ENCODE peak calls at places on chromosomes 12 and 14, in five cellular contexts. H, T, S, X and J are unnamed samples.
A peak's percentile ranks its signal among the peaks of the same experiment; 100 is the strongest.

GRCh38 chr14:68401855-68402254 is 391.0 kb downstream of the ZFP36L1 start:
- DNase-seq in H (no peak), T (no peak), S (no peak), X (no peak), J (peak; percentile 61)

GRCh38 chr12:117027251-117028086 is 71.7 kb downstream of the TESC start:
- DNase-seq in H (peak; percentile 13), T (no peak), S (no peak), X (no peak), J (no peak)

GRCh38 chr14:85205875-85206274 is 324.1 kb upstream of the FLRT2 start:
- DNase-seq in H (no peak), T (no peak), S (no peak), X (no peak), J (no peak)

GRCh38 chr14:61503167-61503801 is 181.9 kb downstream of the PRKCH start:
- DNase-seq in H (no peak), T (no peak), S (peak; percentile 57), X (no peak), J (peak; percentile 53)

GRCh38 chr12:87270894-87271293 is 758.3 kb downstream of the C12orf50 start:
- DNase-seq in H (no peak), T (no peak), S (no peak), X (no peak), J (no peak)

GRCh38 chr12:76714861-76715260 is 49.1 kb upstream of the ZDHHC17 start:
- DNase-seq in H (no peak), T (no peak), S (no peak), X (no peak), J (no peak)

GRCh38 chr12:8996682-8997405 is 7.5 kb downstream of the KLRG1 start:
- DNase-seq in H (peak; percentile 47), T (no peak), S (no peak), X (peak; percentile 9), J (peak; percentile 58)

GRCh38 chr14:72636094-72636493 is 257.8 kb downstream of the DPF3 start:
- DNase-seq in H (no peak), T (no peak), S (no peak), X (no peak), J (no peak)

GRCh38 chr14:98489115-98489514 is 782.9 kb downstream of the BCL11B start:
- DNase-seq in H (no peak), T (no peak), S (no peak), X (no peak), J (no peak)

GRCh38 chr12:80100566-80100965 is 1.2 kb downstream of the OTOGL start:
- DNase-seq in H (no peak), T (no peak), S (no peak), X (peak; percentile 15), J (no peak)

GRCh38 chr14:101721951-101722661 is 39.4 kb upstream of the PPP2R5C start:
- DNase-seq in H (no peak), T (no peak), S (no peak), X (peak; percentile 5), J (peak; percentile 25)

GRCh38 chr14:80965041-80965440 is 9.6 kb downstream of the TSHR start:
- DNase-seq in H (no peak), T (no peak), S (no peak), X (no peak), J (no peak)

GRCh38 chr12:47299586-47299985 is 219.8 kb upstream of the AMIGO2 start:
- DNase-seq in H (no peak), T (no peak), S (no peak), X (no peak), J (no peak)

GRCh38 chr14:99756796-99757195 is 36.4 kb upstream of the EML1 start:
- DNase-seq in H (no peak), T (no peak), S (no peak), X (no peak), J (no peak)

GRCh38 chr14:100708349-100709217 is 18.1 kb upstream of the DLK1 start:
- DNase-seq in H (peak; percentile 88), T (no peak), S (no peak), X (no peak), J (no peak)

GRCh38 chr12:80622271-80622670 is 85.2 kb upstream of the MYF6 start:
- DNase-seq in H (no peak), T (no peak), S (no peak), X (no peak), J (no peak)

GRCh38 chr12:29616664-29617409 is 119.4 kb upstream of the OVCH1 start:
- DNase-seq in H (no peak), T (no peak), S (no peak), X (peak; percentile 28), J (no peak)

GRCh38 chr14:42715316-42715715 is 1108.6 kb downstream of the LRFN5 start:
- DNase-seq in H (no peak), T (no peak), S (no peak), X (no peak), J (no peak)

GRCh38 chr14:75711796-75712211 is 50.8 kb downstream of the TTLL5 start:
- DNase-seq in H (peak; percentile 57), T (no peak), S (no peak), X (peak; percentile 87), J (no peak)

GRCh38 chr14:72332054-72332453 is 399.8 kb downstream of the RGS6 start:
- DNase-seq in H (peak; percentile 73), T (no peak), S (no peak), X (no peak), J (no peak)

GRCh38 chr12:57460457-57461325 is 1.1 kb downstream of the GLI1 start:
- DNase-seq in H (no peak), T (peak; percentile 63), S (no peak), X (no peak), J (no peak)

GRCh38 chr14:50421499-50421898 is 24.8 kb upstream of the CDKL1 start:
- DNase-seq in H (no peak), T (no peak), S (no peak), X (no peak), J (no peak)

GRCh38 chr14:92546347-92547053 is 32.9 kb downstream of the RIN3 start:
- DNase-seq in H (no peak), T (peak; percentile 39), S (no peak), X (no peak), J (no peak)

GRCh38 chr14:56580317-56580711 is 716 bp downstream of the TMEM260 start:
- DNase-seq in H (no peak), T (no peak), S (no peak), X (no peak), J (no peak)

GRCh38 chr14:24673534-24674203 is 39.7 kb upstream of the GZMB start:
- DNase-seq in H (no peak), T (no peak), S (no peak), X (no peak), J (peak; percentile 56)

GRCh38 chr14:105398726-105399440 is 545 bp downstream of the TEX22 start:
- DNase-seq in H (no peak), T (peak; percentile 90), S (peak; percentile 34), X (no peak), J (no peak)